ENCODE peak calls at places on chromosomes 4 and X, in ten cellular contexts. L, W, Z, A, H, X, R, N, K and Y are unnamed samples.
A peak's percentile ranks its signal among the peaks of the same experiment; 100 is the strongest.

GRCh38 chrX:110758781-110759180 is 36.8 kb downstream of the CHRDL1 start:
- DNase-seq in L (no peak), W (no peak), Z (no peak), A (no peak), H (no peak), X (no peak), R (no peak), N (no peak), K (no peak), Y (no peak)

GRCh38 chr4:11098461-11098860 is 330.2 kb downstream of the HS3ST1 start:
- DNase-seq in L (no peak), W (no peak), Z (no peak), A (no peak), H (no peak), X (no peak), R (no peak), N (no peak), K (no peak), Y (no peak)

GRCh38 chrX:27863813-27864212 is 56.0 kb downstream of the MAGEB10 start:
- DNase-seq in L (no peak), W (peak; percentile 21), Z (no peak), A (no peak), H (no peak), X (no peak), R (no peak), N (no peak), K (no peak), Y (no peak)

GRCh38 chr4:2260336-2261109 is 1.4 kb downstream of the MXD4 start:
- DNase-seq in L (no peak), W (no peak), Z (peak; percentile 9), A (peak; percentile 58), H (peak; percentile 59), X (peak; percentile 22), R (no peak), N (no peak), K (peak; percentile 47), Y (no peak)

GRCh38 chrX:71652405-71652804 is 14.9 kb upstream of the LOC101059915 start:
- DNase-seq in L (peak; percentile 59), W (peak; percentile 61), Z (no peak), A (no peak), H (no peak), X (no peak), R (no peak), N (peak; percentile 61), K (no peak), Y (peak; percentile 18)

GRCh38 chr4:173057906-173058305 is 110.7 kb upstream of the GALNT7 start:
- DNase-seq in L (peak; percentile 12), W (no peak), Z (no peak), A (no peak), H (no peak), X (no peak), R (no peak), N (no peak), K (no peak), Y (no peak)

GRCh38 chrX:14032383-14032782 is 2.7 kb upstream of the GEMIN8 start:
- DNase-seq in L (peak; percentile 61), W (peak; percentile 57), Z (peak; percentile 40), A (no peak), H (no peak), X (no peak), R (no peak), N (peak; percentile 53), K (no peak), Y (peak; percentile 6)

GRCh38 chr4:95637047-95637600 is 88.4 kb upstream of the UNC5C start:
- DNase-seq in L (no peak), W (peak; percentile 55), Z (no peak), A (no peak), H (no peak), X (no peak), R (no peak), N (peak; percentile 22), K (no peak), Y (no peak)

GRCh38 chr4:52560844-52561280 is 98.2 kb downstream of the USP46 start:
- DNase-seq in L (peak; percentile 83), W (no peak), Z (no peak), A (no peak), H (no peak), X (no peak), R (no peak), N (no peak), K (no peak), Y (peak; percentile 46)

GRCh38 chr4:185082549-185082948 is 60.5 kb upstream of the SLC25A4 start:
- DNase-seq in L (no peak), W (no peak), Z (no peak), A (no peak), H (no peak), X (no peak), R (peak; percentile 10), N (no peak), K (no peak), Y (no peak)

GRCh38 chrX:110087485-110088356 is 84.8 kb downstream of the TMEM164 start:
- DNase-seq in L (peak; percentile 94), W (no peak), Z (no peak), A (peak; percentile 78), H (no peak), X (no peak), R (no peak), N (peak; percentile 93), K (no peak), Y (peak; percentile 81)

GRCh38 chrX:153381684-153382532 is 19.2 kb downstream of the PNMA6E start:
- DNase-seq in L (peak; percentile 81), W (peak; percentile 43), Z (peak; percentile 22), A (no peak), H (no peak), X (no peak), R (no peak), N (peak; percentile 50), K (no peak), Y (peak; percentile 45)

GRCh38 chr4:86338989-86339388 is 20.9 kb downstream of the MAPK10 start:
- DNase-seq in L (peak; percentile 95), W (no peak), Z (no peak), A (no peak), H (peak; percentile 68), X (no peak), R (no peak), N (peak; percentile 65), K (no peak), Y (peak; percentile 72)

GRCh38 chrX:113929004-113929403 is 654.9 kb upstream of the HTR2C start:
- DNase-seq in L (peak; percentile 10), W (peak; percentile 91), Z (no peak), A (no peak), H (no peak), X (no peak), R (peak; percentile 14), N (peak; percentile 64), K (no peak), Y (no peak)

GRCh38 chr4:103198111-103198765 is at the start of gene CENPE:
- DNase-seq in L (peak; percentile 82), W (peak; percentile 95), Z (peak; percentile 77), A (peak; percentile 89), H (peak; percentile 88), X (peak; percentile 87), R (peak; percentile 66), N (peak; percentile 88), K (peak; percentile 89), Y (peak; percentile 60)

GRCh38 chr4:103201724-103202123 is 3.6 kb upstream of the CENPE start:
- DNase-seq in L (no peak), W (peak; percentile 5), Z (no peak), A (no peak), H (no peak), X (no peak), R (no peak), N (no peak), K (no peak), Y (no peak)

GRCh38 chr4:103201254-103201653 is 3.1 kb upstream of the CENPE start:
- DNase-seq in L (no peak), W (no peak), Z (no peak), A (no peak), H (no peak), X (no peak), R (no peak), N (no peak), K (no peak), Y (no peak)

GRCh38 chr4:103197765-103198110 is 405 bp downstream of the CENPE start:
- DNase-seq in L (no peak), W (no peak), Z (no peak), A (no peak), H (no peak), X (no peak), R (no peak), N (no peak), K (no peak), Y (no peak)

DNA sequence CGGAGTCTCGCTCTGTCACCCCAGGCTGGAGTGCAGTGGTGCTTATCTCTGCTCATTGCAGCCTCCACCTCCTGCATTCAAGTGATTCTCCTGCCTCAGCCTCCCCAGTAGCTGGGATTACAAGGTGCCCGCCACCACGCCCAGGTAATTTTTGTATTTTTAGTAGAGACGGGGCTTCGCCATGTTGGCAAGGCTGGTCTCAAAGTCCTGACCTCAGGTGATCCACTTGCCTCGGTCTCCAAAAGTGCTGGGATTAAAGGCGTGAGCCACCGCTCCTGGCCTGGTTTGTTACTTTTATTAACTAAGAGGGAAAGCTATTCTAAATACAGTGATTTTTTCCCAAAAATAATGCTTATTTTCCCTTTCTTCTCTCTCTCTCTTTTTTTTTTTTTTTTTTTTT is 866 bp upstream of the CENPE start:
- DNase-seq in L (no peak), W (no peak), Z (no peak), A (no peak), H (no peak), X (no peak), R (no peak), N (no peak), K (no peak), Y (no peak)
- H3K27ac ChIP-seq in L (no peak overlapping the region), W (no peak overlapping the region), Z (no peak overlapping the region), A (no peak overlapping the region), H (no peak overlapping the region), X (no peak overlapping the region), R (peak overlapping the region; percentile 81), N (peak overlapping the region; percentile 84), K (peak overlapping the region; percentile 80), Y (no peak overlapping the region)

GRCh38 chrX:39854772-39855747 is 242.7 kb downstream of the BCOR start:
- DNase-seq in L (no peak), W (no peak), Z (no peak), A (no peak), H (no peak), X (no peak), R (peak; percentile 67), N (no peak), K (no peak), Y (no peak)
- TF ChIP-seq CTCF in L (no peak), W (no peak), Z (no peak), A (no peak), H (no peak), X (no peak), R (no peak), N (no peak), K (no peak), Y (no peak)

GRCh38 chr4:165378398-165378762 is 428 bp upstream of the CPE start:
- DNase-seq in L (no peak), W (no peak), Z (no peak), A (no peak), H (no peak), X (no peak), R (no peak), N (no peak), K (no peak), Y (no peak)
- H3K4me3 ChIP-seq in L (peak overlapping the region; percentile 46), W (peak overlapping the region; percentile 53), Z (peak overlapping the region; percentile 77), A (peak overlapping the region; percentile 55), H (peak overlapping the region; percentile 46), X (peak overlapping the region; percentile 74), R (no peak overlapping the region), N (peak overlapping the region; percentile 57), K (peak overlapping the region; percentile 55), Y (peak overlapping the region; percentile 58)

DNA sequence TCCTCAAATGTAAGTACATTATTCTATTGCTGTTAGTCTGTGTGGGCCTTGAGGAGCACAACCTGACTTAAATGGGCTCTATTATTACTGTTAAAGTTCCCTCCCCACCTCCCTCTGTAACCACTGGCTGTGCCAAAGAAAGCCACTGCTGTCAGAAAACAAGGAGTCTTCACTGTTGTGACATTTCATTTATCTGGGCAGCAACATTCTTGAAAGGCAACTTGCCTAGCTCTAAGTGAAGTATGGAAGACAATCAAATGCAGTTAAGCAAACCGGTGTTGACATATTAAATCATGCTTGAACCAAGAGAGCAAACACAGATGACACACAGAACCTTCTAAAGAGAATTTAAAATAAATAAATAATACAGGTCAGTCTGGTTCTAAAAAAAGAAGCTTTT is 81.0 kb downstream of the EPHA5 start:
- DNase-seq in L (no peak), W (peak; percentile 48), Z (no peak), A (no peak), H (no peak), X (no peak), R (no peak), N (no peak), K (no peak), Y (no peak)
- H3K27ac ChIP-seq in L (no peak overlapping the region), W (peak overlapping the region; percentile 74), Z (no peak overlapping the region), A (no peak overlapping the region), H (no peak overlapping the region), X (no peak overlapping the region), R (no peak overlapping the region), N (no peak overlapping the region), K (no peak overlapping the region), Y (no peak overlapping the region)